ENCODE peak calls at places on chromosomes 5 and 9, in six cellular contexts. M is ecto neural progenitor cell, F is heart left ventricle, T is left ventricle myocardium inferior, V is mesothelial cell of epicardium, D is NCI-H1694 treated with DMSO at 0.1 percent for 48 hours. G is an unnamed sample.

GRCh38 chr5:39955156-39955555 is 530.4 kb upstream of the DAB2 start:
- DNase-seq in M (no peak), F (no peak), T (no peak), V (no peak), D (no peak), G (no peak)

GRCh38 chr5:179852993-179853547 is 5.5 kb downstream of the MRNIP start:
- DNase-seq in M (no peak), F (no peak), T (no peak), V (no peak), D (no peak), G (no peak)

GRCh38 chr5:175867587-175868347 is 3.6 kb upstream of the CPLX2 start:
- DNase-seq in M (peak; percentile 60), F (no peak), T (no peak), V (no peak), D (peak; percentile 84), G (peak; percentile 85)

GRCh38 chr9:109062543-109062942 is 49.2 kb upstream of the CTNNAL1 start:
- DNase-seq in M (no peak), F (no peak), T (no peak), V (no peak), D (no peak), G (no peak)

GRCh38 chr9:9790216-9790872 is 822.5 kb downstream of the PTPRD start:
- DNase-seq in M (no peak), F (no peak), T (no peak), V (no peak), D (peak; percentile 56), G (no peak)

GRCh38 chr5:78497573-78498533 is 137.4 kb downstream of the SCAMP1 start:
- DNase-seq in M (no peak), F (no peak), T (no peak), V (no peak), D (peak; percentile 85), G (peak; percentile 61)

GRCh38 chr5:88556415-88556814 is 287.8 kb upstream of the TMEM161B start:
- DNase-seq in M (no peak), F (no peak), T (no peak), V (no peak), D (no peak), G (no peak)

GRCh38 chr9:74573792-74574191 is 76.7 kb downstream of the RORB start:
- DNase-seq in M (no peak), F (no peak), T (no peak), V (no peak), D (no peak), G (no peak)

GRCh38 chr5:167653645-167654106 is 637.8 kb upstream of the WWC1 start:
- DNase-seq in M (no peak), F (no peak), T (no peak), V (no peak), D (no peak), G (no peak)

GRCh38 chr5:135437796-135438560 is 9.2 kb downstream of the DCANP1 start:
- DNase-seq in M (peak; percentile 46), F (peak; percentile 79), T (peak; percentile 60), V (no peak), D (peak; percentile 76), G (no peak)

GRCh38 chr9:87034891-87035290 is 87.6 kb upstream of the GAS1 start:
- DNase-seq in M (no peak), F (no peak), T (no peak), V (no peak), D (no peak), G (no peak)

GRCh38 chr9:136326777-136327312 is 494 bp upstream of the GPSM1 start:
- DNase-seq in M (no peak), F (no peak), T (no peak), V (no peak), D (no peak), G (no peak)

GRCh38 chr5:39138892-39139291 is 64.7 kb upstream of the RICTOR start:
- DNase-seq in M (no peak), F (no peak), T (no peak), V (no peak), D (no peak), G (no peak)

GRCh38 chr5:169686137-169686536 is 49.1 kb downstream of the DOCK2 start:
- DNase-seq in M (no peak), F (no peak), T (no peak), V (no peak), D (peak; percentile 43), G (no peak)

GRCh38 chr9:132126837-132127236 is 35.0 kb upstream of the NTNG2 start:
- DNase-seq in M (no peak), F (no peak), T (no peak), V (no peak), D (no peak), G (no peak)

GRCh38 chr5:180803181-180804128 is 849 bp upstream of the MGAT1 start:
- DNase-seq in M (peak; percentile 81), F (peak; percentile 78), T (peak; percentile 73), V (no peak), D (no peak), G (peak; percentile 74)

GRCh38 chr5:79081779-79082178 is 12.2 kb downstream of the BHMT2 start:
- DNase-seq in M (no peak), F (no peak), T (no peak), V (no peak), D (no peak), G (peak; percentile 75)

GRCh38 chr5:89241186-89241585 is 358.2 kb upstream of the MEF2C start:
- DNase-seq in M (no peak), F (no peak), T (no peak), V (no peak), D (no peak), G (no peak)

GRCh38 chr9:127853312-127854168 is 918 bp downstream of the ENG start:
- DNase-seq in M (no peak), F (no peak), T (no peak), V (no peak), D (no peak), G (no peak)

GRCh38 chr5:1998716-1999317 is 116.1 kb upstream of the IRX4 start:
- DNase-seq in M (no peak), F (no peak), T (no peak), V (no peak), D (no peak), G (no peak)

GRCh38 chr5:134145779-134146581 is 30.8 kb downstream of the SKP1 start:
- DNase-seq in M (peak; percentile 87), F (peak; percentile 68), T (peak; percentile 69), V (no peak), D (peak; percentile 23), G (peak; percentile 73)

GRCh38 chr9:137705443-137705863 is 86.6 kb downstream of the EHMT1 start:
- DNase-seq in M (no peak), F (no peak), T (no peak), V (no peak), D (no peak), G (no peak)

GRCh38 chr9:69452110-69452780 is 127.2 kb downstream of the ENTREP1 start:
- DNase-seq in M (peak; percentile 62), F (no peak), T (no peak), V (no peak), D (no peak), G (no peak)

GRCh38 chr5:168315991-168316578 is 24.6 kb downstream of the WWC1 start:
- DNase-seq in M (no peak), F (no peak), T (no peak), V (no peak), D (no peak), G (peak; percentile 56)

GRCh38 chr5:52725065-52725746 is 62.5 kb upstream of the ITGA1 start:
- DNase-seq in M (no peak), F (no peak), T (no peak), V (no peak), D (no peak), G (no peak)

GRCh38 chr5:84381501-84382362 is 2.9 kb downstream of the EDIL3 start:
- DNase-seq in M (no peak), F (no peak), T (no peak), V (no peak), D (peak; percentile 68), G (no peak)

GRCh38 chr9:22117511-22118388 is 108.6 kb upstream of the CDKN2B start:
- DNase-seq in M (no peak), F (no peak), T (no peak), V (no peak), D (no peak), G (no peak)

GRCh38 chr5:122701640-122702523 is 73.0 kb upstream of the SNX2 start:
- DNase-seq in M (no peak), F (no peak), T (no peak), V (no peak), D (no peak), G (no peak)

GRCh38 chr5:169161022-169161680 is 139.8 kb downstream of the SLIT3 start:
- DNase-seq in M (peak; percentile 73), F (peak; percentile 33), T (peak; percentile 17), V (no peak), D (no peak), G (no peak)

G was measured in right lobe of liver.